ENCODE peak calls at places on chromosomes 16 and 17, in nine cellular contexts. I, A, M, O, H, V, Z, D and S are unnamed samples.
A peak's percentile ranks its signal among the peaks of the same experiment; 100 is the strongest.

GRCh38 chr17:42928714-42929496 is 28.3 kb downstream of the G6PC1 start:
- DNase-seq in I (peak; percentile 82), H (peak; percentile 49), V (no peak), A (peak; percentile 59), M (peak; percentile 22), O (peak; percentile 48), D (no peak), Z (peak; percentile 80), S (peak; percentile 80)

GRCh38 chr17:28370035-28370743 is at the start of gene VTN:
- DNase-seq in M (no peak), A (no peak), O (no peak), V (no peak), H (peak; percentile 31), D (no peak), Z (peak; percentile 83), I (peak; percentile 26), S (no peak)

GRCh38 chr17:48247038-48247437 is 139.5 kb downstream of the SNX11 start:
- DNase-seq in M (no peak), Z (no peak), O (no peak), I (no peak), H (no peak), D (no peak), V (no peak), A (no peak), S (no peak)

GRCh38 chr17:73749906-73750305 is 105.7 kb upstream of the SDK2 start:
- DNase-seq in A (no peak), D (no peak), Z (no peak), H (no peak), O (no peak), V (no peak), I (no peak), M (no peak), S (no peak)

GRCh38 chr16:29765167-29766032 is 12.7 kb upstream of the ZG16 start:
- DNase-seq in V (no peak), I (no peak), Z (no peak), A (peak; percentile 62), M (no peak), O (no peak), H (no peak), D (no peak), S (no peak)

GRCh38 chr16:3999479-3999868 is 116.8 kb downstream of the ADCY9 start:
- DNase-seq in I (peak; percentile 74), A (no peak), D (peak; percentile 58), O (peak; percentile 54), V (no peak), M (peak; percentile 83), Z (peak; percentile 77), H (no peak), S (peak; percentile 63)

GRCh38 chr16:89536371-89536770 is 24.1 kb upstream of the RPL13 start:
- DNase-seq in H (no peak), V (no peak), Z (no peak), I (no peak), O (no peak), A (peak; percentile 74), D (no peak), M (no peak), S (no peak)

GRCh38 chr17:56897646-56898424 is 16.0 kb downstream of the TRIM25 start:
- DNase-seq in A (peak; percentile 69), H (no peak), D (no peak), M (no peak), V (no peak), O (no peak), I (no peak), Z (peak; percentile 40), S (no peak)

GRCh38 chr17:78724544-78724943 is 57.5 kb downstream of the CYTH1 start:
- DNase-seq in A (no peak), D (peak; percentile 73), Z (no peak), O (no peak), V (no peak), I (no peak), M (no peak), H (no peak), S (no peak)

DNA sequence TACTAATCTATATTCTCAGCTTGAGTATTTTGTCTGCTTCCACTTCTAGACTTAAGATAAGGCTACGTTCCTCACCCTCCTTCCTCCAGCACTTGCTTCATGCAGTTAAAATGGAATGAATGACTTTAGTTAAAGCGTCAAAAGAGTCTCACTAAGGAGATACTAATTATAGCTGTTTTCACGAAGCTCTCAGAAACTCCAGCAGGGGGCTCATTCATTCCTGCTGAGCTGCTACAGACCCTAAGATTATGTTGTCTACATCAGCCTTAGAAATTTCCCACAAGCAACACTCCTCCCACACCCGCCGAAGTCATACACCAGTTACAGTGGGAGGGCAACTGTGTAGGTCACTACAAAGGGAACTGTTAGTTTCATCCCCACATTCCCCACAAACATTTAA is 57.0 kb upstream of the KIFC3 start:
- DNase-seq in D (no peak), O (no peak), Z (peak; percentile 47), A (no peak), I (peak; percentile 62), H (no peak), M (no peak), V (no peak), S (peak; percentile 64)
- TF ChIP-seq CTCF in D (no peak), O (peak; percentile 42), Z (no peak), A (no peak), I (peak; percentile 17), H (peak; percentile 50), M (no peak), V (no peak), S (peak; percentile 54)

GRCh38 chr16:75151798-75152197 is 3.5 kb downstream of the ZFP1 start:
- DNase-seq in O (no peak), A (no peak), D (no peak), H (no peak), V (no peak), Z (no peak), M (no peak), I (no peak), S (no peak)

GRCh38 chr16:75152635-75153034 is 4.3 kb downstream of the ZFP1 start:
- DNase-seq in Z (no peak), D (no peak), A (no peak), O (no peak), M (no peak), H (no peak), V (no peak), I (no peak), S (no peak)

GRCh38 chr16:75148311-75149195 is at the start of gene ZFP1:
- DNase-seq in V (peak; percentile 86), Z (peak; percentile 98), M (peak; percentile 96), O (peak; percentile 80), H (peak; percentile 29), D (peak; percentile 97), I (peak; percentile 85), A (peak; percentile 99), S (peak; percentile 91)

DNA sequence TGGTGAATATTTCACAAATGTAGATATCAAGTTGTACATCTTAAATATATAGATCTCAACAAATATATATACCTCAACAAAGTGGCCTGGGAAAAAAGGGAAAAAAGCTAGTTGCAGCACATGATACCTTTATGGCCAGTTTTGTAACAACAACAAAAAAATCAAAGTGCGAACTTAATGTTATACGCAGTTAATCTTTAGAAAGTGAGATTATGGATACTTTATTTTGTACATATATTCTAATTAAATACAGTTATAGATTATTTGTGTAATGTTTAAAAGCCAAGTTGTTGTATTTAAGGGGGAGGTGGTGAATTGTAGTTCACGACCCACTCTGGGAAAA is 385 bp upstream of the ZFP1 start:
- DNase-seq in Z (no peak), D (no peak), A (no peak), I (no peak), O (no peak), V (no peak), M (no peak), H (no peak), S (no peak)
- H3K4me3 ChIP-seq in Z (peak overlapping the region; percentile 100), D (peak overlapping the region; percentile 100), A (peak overlapping the region; percentile 98), I (peak overlapping the region; percentile 99), O (peak overlapping the region; percentile 81), V (peak overlapping the region; percentile 100), M (peak overlapping the region; percentile 100), H (peak overlapping the region; percentile 72), S (peak overlapping the region; percentile 91)

GRCh38 chr16:12267491-12267890 is 291.0 kb downstream of the SNX29 start:
- DNase-seq in M (no peak), I (no peak), O (no peak), V (no peak), H (no peak), A (no peak), D (no peak), Z (no peak), S (no peak)

GRCh38 chr16:12268602-12269001 is 292.1 kb downstream of the SNX29 start:
- DNase-seq in I (peak; percentile 6), O (no peak), H (no peak), D (no peak), Z (no peak), M (no peak), V (no peak), A (no peak), S (peak; percentile 16)

GRCh38 chr16:12272264-12272663 is 295.7 kb downstream of the SNX29 start:
- DNase-seq in D (no peak), Z (no peak), A (no peak), H (no peak), V (no peak), O (no peak), M (no peak), I (no peak), S (no peak)

GRCh38 chr16:12276631-12277030 is 300.1 kb downstream of the SNX29 start:
- DNase-seq in D (no peak), H (no peak), A (no peak), O (no peak), V (no peak), I (no peak), Z (no peak), M (no peak), S (peak; percentile 64)

DNA sequence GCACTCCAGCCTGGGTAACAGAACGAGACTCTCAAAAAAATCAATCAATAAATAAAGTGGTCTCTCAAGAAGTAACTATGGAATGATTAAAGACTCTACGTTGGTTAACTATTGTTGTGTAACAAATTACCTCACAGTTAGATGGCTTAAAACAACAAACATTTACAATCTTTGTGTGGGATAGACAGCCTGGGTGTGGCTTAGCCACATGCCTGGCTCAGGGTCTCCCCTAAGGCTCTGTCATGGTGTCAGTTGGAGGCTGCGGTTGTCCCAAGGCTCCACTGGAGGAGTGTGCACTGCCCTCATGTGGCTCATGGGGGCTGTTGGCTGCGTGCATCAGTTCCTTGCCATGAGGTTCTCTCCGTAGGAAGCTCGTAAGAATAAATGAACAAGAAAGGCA is 294.5 kb downstream of the SNX29 start:
- DNase-seq in A (no peak), I (peak; percentile 48), O (peak; percentile 12), Z (no peak), M (no peak), D (peak; percentile 39), V (no peak), H (no peak), S (peak; percentile 22)
- TF ChIP-seq CTCF in A (no peak), I (no peak), O (peak; percentile 55), Z (no peak), M (no peak), D (peak; percentile 49), V (no peak), H (peak; percentile 46), S (peak; percentile 61)

DNA sequence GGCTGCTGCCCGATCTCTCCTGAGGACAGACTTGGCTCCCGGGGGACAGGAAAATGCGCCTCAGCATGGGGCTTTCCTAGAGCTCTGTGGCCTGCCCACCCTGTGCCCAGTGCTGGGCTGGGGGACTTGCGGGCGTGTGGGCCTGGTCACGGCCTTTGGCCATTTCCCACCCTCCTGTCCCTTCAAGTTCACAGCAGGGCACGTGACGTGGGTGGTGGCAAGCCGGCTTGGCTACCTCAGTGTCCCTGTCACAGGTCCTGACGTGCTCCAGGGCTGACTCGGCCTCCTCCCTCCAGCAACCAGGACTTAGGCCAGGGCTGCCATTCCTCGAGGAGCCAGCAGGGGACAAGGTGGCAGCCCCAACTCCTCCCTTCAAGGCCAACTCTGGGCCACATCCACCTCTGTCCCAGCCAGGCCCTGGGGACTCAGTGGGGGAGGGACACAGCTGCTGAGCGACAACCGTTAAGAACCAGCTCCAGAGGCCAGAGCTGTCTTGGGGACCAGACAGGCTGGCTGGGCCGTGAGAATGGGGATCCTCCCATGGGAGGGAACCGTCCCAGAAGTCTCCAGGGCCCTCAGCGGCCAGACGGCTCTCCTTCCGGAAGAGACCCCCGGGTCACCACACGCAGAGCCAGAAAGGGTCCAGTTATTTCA is 981 bp upstream of the UNC13D start:
- DNase-seq in V (no peak), O (no peak), M (no peak), I (peak; percentile 56), Z (peak; percentile 94), A (peak; percentile 93), D (peak; percentile 48), H (no peak), S (peak; percentile 48)
- H3K4me3 ChIP-seq in V (no peak overlapping the region), O (no peak overlapping the region), M (no peak overlapping the region), I (no peak overlapping the region), Z (peak overlapping the region; percentile 43), A (peak overlapping the region; percentile 46), D (no peak overlapping the region), H (no peak overlapping the region), S (no peak overlapping the region)